ENCODE peak calls at places on chromosomes 4 and X, in five cellular contexts. D is esophagus squamous epithelium, C is endothelial cell of umbilical vein, B is heart right ventricle, F is right lobe of liver. G is an unnamed sample.

GRCh38 chrX:31279359-31279758 is 207.5 kb upstream of the FTHL17 start:
- DNase-seq in F (no peak), D (no peak), C (peak; percentile 6), B (no peak), G (peak; percentile 6)

GRCh38 chrX:122475306-122475705 is 708.8 kb upstream of the GRIA3 start:
- DNase-seq in F (no peak), C (no peak), B (no peak), D (no peak), G (no peak)

GRCh38 chrX:1059576-1060561 is 152.6 kb downstream of the CRLF2 start:
- DNase-seq in C (no peak), F (peak; percentile 7), D (no peak), B (no peak), G (no peak)

GRCh38 chr4:141933978-141934377 is 297.6 kb downstream of the IL15 start:
- DNase-seq in D (no peak), F (no peak), B (no peak), C (no peak), G (no peak)

GRCh38 chr4:78601013-78601412 is 49.4 kb downstream of the ANXA3 start:
- DNase-seq in F (no peak), C (no peak), B (peak; percentile 20), D (no peak), G (peak; percentile 22)

GRCh38 chr4:185109736-185110135 is 33.3 kb upstream of the SLC25A4 start:
- DNase-seq in F (no peak), B (no peak), D (no peak), C (no peak), G (no peak)

GRCh38 chr4:145904413-145905177 is 34.0 kb downstream of the ZNF827 start:
- DNase-seq in C (no peak), B (no peak), D (no peak), F (no peak), G (peak; percentile 44)

GRCh38 chr4:176642472-176642871 is 150.2 kb downstream of the VEGFC start:
- DNase-seq in C (no peak), D (no peak), B (no peak), F (no peak), G (no peak)

GRCh38 chr4:125070869-125071268 is 243.9 kb upstream of the FAT4 start:
- DNase-seq in B (no peak), F (no peak), D (no peak), C (no peak), G (no peak)

GRCh38 chr4:174189392-174190029 is 94.0 kb downstream of the FBXO8 start:
- DNase-seq in C (no peak), F (no peak), D (no peak), B (no peak), G (no peak)

GRCh38 chrX:40644821-40645358 is 2.5 kb downstream of the CXorf38 start:
- DNase-seq in C (peak; percentile 71), F (peak; percentile 67), D (peak; percentile 7), B (peak; percentile 67), G (peak; percentile 88)

GRCh38 chrX:65821721-65822496 is 154.5 kb downstream of the MSN start:
- DNase-seq in F (peak; percentile 53), B (peak; percentile 3), D (no peak), C (no peak), G (peak; percentile 2)

DNA sequence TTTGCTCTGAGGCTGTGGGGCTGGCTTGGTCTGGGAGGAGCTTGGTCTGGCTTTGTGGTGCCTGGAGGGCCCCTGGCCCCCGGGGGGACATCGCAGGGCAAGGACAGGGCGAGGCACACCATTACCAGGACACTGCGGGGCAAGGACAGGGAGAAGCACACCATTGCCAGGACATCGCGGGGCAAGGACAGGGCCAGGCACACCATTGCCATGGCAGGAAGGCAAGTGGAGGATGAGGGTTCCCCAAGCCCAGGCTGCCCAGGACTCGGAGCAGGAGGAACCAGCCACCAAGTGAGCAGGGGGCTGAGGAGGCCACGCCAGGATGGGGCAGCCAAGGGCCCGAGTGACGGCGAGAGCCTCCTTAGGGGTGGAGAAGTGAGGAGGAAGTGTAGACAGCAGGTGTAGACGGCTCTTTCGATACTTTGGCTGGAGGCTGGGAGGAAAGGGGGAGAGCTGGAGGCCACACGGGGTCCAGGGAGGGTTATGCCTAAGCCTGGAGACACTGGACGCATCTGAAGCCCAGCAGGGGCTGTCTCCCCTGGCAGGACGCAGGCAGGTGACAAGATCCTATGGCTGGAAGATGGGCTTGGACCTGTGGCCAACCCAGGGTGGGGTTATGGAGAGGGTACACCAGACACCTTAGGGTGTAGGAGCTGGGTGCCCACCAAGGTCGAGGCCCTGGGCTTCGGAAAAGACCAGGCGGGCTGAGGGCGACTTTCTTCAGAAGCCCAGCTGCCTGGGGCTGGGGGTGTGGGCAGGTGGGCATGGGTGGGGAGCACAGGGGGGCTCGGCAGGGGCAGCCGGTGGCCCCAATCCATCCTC is 7.3 kb downstream of the NKX1-1 start:
- DNase-seq in F (peak; percentile 34), B (no peak), D (no peak), C (no peak), G (no peak)
- H3K4me1 ChIP-seq in F (no peaks in the 10 kb centered on the region), B (peaks cover 8% of the 10 kb centered on the region), D (peaks cover 4% of the 10 kb centered on the region), C (no peaks in the 10 kb centered on the region), G (no peaks in the 10 kb centered on the region)

GRCh38 chr4:140242357-140243284 is 88.6 kb upstream of the MAML3 start:
- DNase-seq in F (no peak), B (no peak), C (no peak), D (no peak), G (no peak)

GRCh38 chr4:140244328-140244727 is 90.3 kb upstream of the MAML3 start:
- DNase-seq in B (no peak), F (no peak), D (no peak), C (no peak), G (peak; percentile 74)

GRCh38 chr4:140240237-140240636 is 86.3 kb upstream of the MAML3 start:
- DNase-seq in F (no peak), C (no peak), B (no peak), D (no peak), G (no peak)

GRCh38 chr4:140246216-140246615 is 92.2 kb upstream of the MAML3 start:
- DNase-seq in F (no peak), D (no peak), B (no peak), C (no peak), G (no peak)

GRCh38 chr4:140243345-140243753 is 89.4 kb upstream of the MAML3 start:
- DNase-seq in F (no peak), C (peak; percentile 68), B (no peak), D (no peak), G (peak; percentile 91)
- H3K27ac ChIP-seq in F (no peak overlapping the region), C (no peak overlapping the region), B (peak overlapping the region; percentile 47), D (peak overlapping the region; percentile 50), G (peak overlapping the region; percentile 79)

GRCh38 chr4:68904786-68905185 is 46.8 kb downstream of the UGT2A3 start:
- DNase-seq in B (no peak), F (no peak), D (no peak), C (no peak), G (peak; percentile 78)

GRCh38 chr4:68906238-68907137 is 45.1 kb downstream of the UGT2A3 start:
- DNase-seq in C (no peak), B (no peak), D (no peak), F (no peak), G (peak; percentile 58)

GRCh38 chr4:68907230-68907629 is 44.4 kb downstream of the UGT2A3 start:
- DNase-seq in C (no peak), F (no peak), D (no peak), B (no peak), G (peak; percentile 57)

GRCh38 chr4:68907788-68908700 is 43.6 kb downstream of the UGT2A3 start:
- DNase-seq in C (no peak), B (no peak), F (no peak), D (no peak), G (no peak)

GRCh38 chr4:68905598-68906237 is 45.9 kb downstream of the UGT2A3 start:
- DNase-seq in B (no peak), C (no peak), D (no peak), F (no peak), G (peak; percentile 75)
- H3K4me1 ChIP-seq in B (no peaks in the 10 kb centered on the region), C (no peaks in the 10 kb centered on the region), D (peaks cover 11% of the 10 kb centered on the region), F (no peaks in the 10 kb centered on the region), G (peaks cover 2% of the 10 kb centered on the region)

GRCh38 chr4:7535094-7535493 is 100.4 kb upstream of the PSAPL1 start:
- DNase-seq in C (no peak), D (no peak), B (no peak), F (no peak), G (no peak)
- H3K27ac ChIP-seq in C (no peak overlapping the region), D (no peak overlapping the region), B (no peak overlapping the region), F (no peak overlapping the region), G (no peak overlapping the region)

GRCh38 chr4:94538229-94538628 is 86.5 kb downstream of the PDLIM5 start:
- DNase-seq in C (no peak), D (no peak), B (no peak), F (no peak), G (no peak)
- H3K4me1 ChIP-seq in C (peaks cover 55% of the 10 kb centered on the region), D (peaks cover 32% of the 10 kb centered on the region), B (peaks cover 57% of the 10 kb centered on the region), F (no peaks in the 10 kb centered on the region), G (peaks cover 4% of the 10 kb centered on the region)

GRCh38 chr4:123528501-123529277 is 132.1 kb downstream of the SPRY1 start:
- DNase-seq in C (no peak), D (no peak), F (no peak), B (no peak), G (peak; percentile 18)

GRCh38 chr4:123530357-123530756 is 133.8 kb downstream of the SPRY1 start:
- DNase-seq in B (no peak), F (no peak), D (no peak), C (no peak), G (no peak)

GRCh38 chr4:123526511-123526910 is 129.9 kb downstream of the SPRY1 start:
- DNase-seq in D (no peak), C (no peak), B (no peak), F (no peak), G (no peak)

GRCh38 chr4:123524958-123525628 is 128.5 kb downstream of the SPRY1 start:
- DNase-seq in F (no peak), B (no peak), C (no peak), D (no peak), G (no peak)

GRCh38 chr4:123529278-123529568 is 132.6 kb downstream of the SPRY1 start:
- DNase-seq in F (no peak), B (no peak), C (no peak), D (no peak), G (no peak)
- H3K27ac ChIP-seq in F (no peak overlapping the region), B (no peak overlapping the region), C (no peak overlapping the region), D (no peak overlapping the region), G (no peak overlapping the region)

GRCh38 chr4:153523171-153523757 is 57.1 kb downstream of the TMEM131L start:
- DNase-seq in B (no peak), C (no peak), D (no peak), F (no peak), G (no peak)

GRCh38 chr4:153521467-153521866 is 55.3 kb downstream of the TMEM131L start:
- DNase-seq in B (no peak), F (no peak), C (no peak), D (no peak), G (no peak)

GRCh38 chr4:153521995-153522799 is 56.0 kb downstream of the TMEM131L start:
- DNase-seq in C (no peak), D (no peak), F (peak; percentile 49), B (no peak), G (peak; percentile 48)

GRCh38 chr4:153523941-153524386 is 57.8 kb downstream of the TMEM131L start:
- DNase-seq in C (no peak), F (no peak), D (no peak), B (no peak), G (no peak)

GRCh38 chr4:153522800-153523089 is 56.6 kb downstream of the TMEM131L start:
- DNase-seq in F (no peak), D (no peak), C (no peak), B (no peak), G (no peak)
- H3K4me1 ChIP-seq in F (no peaks in the 10 kb centered on the region), D (peaks cover 21% of the 10 kb centered on the region), C (no peaks in the 10 kb centered on the region), B (peaks cover 99% of the 10 kb centered on the region), G (peaks cover 13% of the 10 kb centered on the region)

DNA sequence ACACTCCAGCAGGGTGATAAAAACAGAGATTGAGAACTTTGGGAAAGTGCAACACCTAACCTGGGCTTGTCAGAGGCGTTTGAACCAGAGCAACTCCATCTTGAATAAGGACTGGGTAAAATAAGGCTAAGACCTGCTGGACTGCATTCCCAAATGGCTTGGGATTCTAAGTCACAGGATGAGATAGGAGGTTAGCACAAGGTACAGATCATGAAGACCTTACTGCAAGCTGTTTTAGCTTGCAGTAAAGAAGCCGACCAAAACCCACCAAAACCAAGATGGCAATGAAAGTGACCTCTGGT is 43.9 kb downstream of the SCFD2 start:
- DNase-seq in F (no peak), B (no peak), C (no peak), D (no peak), G (no peak)
- H3K27ac ChIP-seq in F (no peak overlapping the region), B (peak overlapping the region; percentile 62), C (peak overlapping the region; percentile 98), D (peak overlapping the region; percentile 41), G (no peak overlapping the region)